ENCODE peak calls at places on chromosomes 6 and 20, in four cellular contexts. One of them, this sample, is unnamed.

GRCh38 chr6:167031082-167031709 is 32.0 kb downstream of the CEP43 start:
- DNase-seq in HFFc6: peak; percentile 22
- DNase-seq in GM04504: no peak
- DNase-seq in GM18507: no peak
- DNase-seq in this sample: no peak

GRCh38 chr6:122709922-122710512 is 69.5 kb upstream of the FABP7 start:
- DNase-seq in GM04504: no peak
- DNase-seq in HFFc6: no peak
- DNase-seq in GM18507: no peak
- DNase-seq in this sample: no peak

GRCh38 chr20:35295674-35296073 is 3.4 kb upstream of the FAM83C start:
- DNase-seq in GM18507: no peak
- DNase-seq in HFFc6: no peak
- DNase-seq in GM04504: no peak
- DNase-seq in this sample: no peak

GRCh38 chr20:33789109-33789857 is 21.9 kb upstream of the CHMP4B start:
- DNase-seq in HFFc6: peak; percentile 88
- DNase-seq in GM04504: peak; percentile 76
- DNase-seq in GM18507: no peak
- DNase-seq in this sample: no peak

GRCh38 chr6:25413506-25413905 is 134.3 kb downstream of the CARMIL1 start:
- DNase-seq in HFFc6: no peak
- DNase-seq in GM04504: no peak
- DNase-seq in GM18507: no peak
- DNase-seq in this sample: no peak

GRCh38 chr6:153210083-153210482 is 79.0 kb upstream of the RGS17 start:
- DNase-seq in HFFc6: peak; percentile 9
- DNase-seq in GM04504: peak; percentile 3
- DNase-seq in GM18507: peak; percentile 2
- DNase-seq in this sample: no peak

GRCh38 chr6:93021235-93021909 is 398.0 kb downstream of the EPHA7 start:
- DNase-seq in HFFc6: no peak
- DNase-seq in GM18507: no peak
- DNase-seq in GM04504: no peak
- DNase-seq in this sample: no peak

GRCh38 chr6:139290787-139291294 is 957 bp downstream of the TXLNB start:
- DNase-seq in GM18507: peak; percentile 49
- DNase-seq in HFFc6: peak; percentile 28
- DNase-seq in GM04504: no peak
- DNase-seq in this sample: peak; percentile 83

GRCh38 chr6:119594907-119595306 is 245.3 kb upstream of the MAN1A1 start:
- DNase-seq in GM04504: no peak
- DNase-seq in HFFc6: no peak
- DNase-seq in GM18507: no peak
- DNase-seq in this sample: no peak

GRCh38 chr6:31947864-31948263 is 2.0 kb downstream of the CFB start:
- DNase-seq in GM18507: no peak
- DNase-seq in GM04504: no peak
- DNase-seq in HFFc6: no peak
- DNase-seq in this sample: no peak

GRCh38 chr20:25299801-25300200 is 51.9 kb downstream of the PYGB start:
- DNase-seq in GM04504: no peak
- DNase-seq in GM18507: no peak
- DNase-seq in HFFc6: peak; percentile 21
- DNase-seq in this sample: no peak

GRCh38 chr6:41527721-41528408 is 18.3 kb upstream of the FOXP4 start:
- DNase-seq in GM18507: no peak
- DNase-seq in GM04504: no peak
- DNase-seq in HFFc6: no peak
- DNase-seq in this sample: no peak

GRCh38 chr6:14001329-14002012 is 76.7 kb downstream of the RNF182 start:
- DNase-seq in GM04504: peak; percentile 98
- DNase-seq in GM18507: no peak
- DNase-seq in HFFc6: peak; percentile 99
- DNase-seq in this sample: no peak

GRCh38 chr6:138567052-138567451 is 67.8 kb upstream of the NHSL1 start:
- DNase-seq in GM18507: no peak
- DNase-seq in HFFc6: no peak
- DNase-seq in GM04504: no peak
- DNase-seq in this sample: no peak

GRCh38 chr20:23602699-23603098 is 3.0 kb downstream of the CST9 start:
- DNase-seq in GM04504: no peak
- DNase-seq in HFFc6: no peak
- DNase-seq in GM18507: no peak
- DNase-seq in this sample: no peak

GRCh38 chr20:59567585-59568508 is 36.5 kb upstream of the PHACTR3 start:
- DNase-seq in HFFc6: no peak
- DNase-seq in GM04504: no peak
- DNase-seq in GM18507: no peak
- DNase-seq in this sample: no peak

GRCh38 chr6:148179786-148180185 is 162.9 kb upstream of the SASH1 start:
- DNase-seq in GM18507: no peak
- DNase-seq in GM04504: no peak
- DNase-seq in HFFc6: no peak
- DNase-seq in this sample: peak; percentile 10

GRCh38 chr20:9829835-9830234 is 9.0 kb downstream of the PAK5 start:
- DNase-seq in HFFc6: no peak
- DNase-seq in GM18507: no peak
- DNase-seq in GM04504: no peak
- DNase-seq in this sample: no peak

GRCh38 chr6:2978923-2979322 is 7.6 kb upstream of the SERPINB6 start:
- DNase-seq in GM18507: no peak
- DNase-seq in HFFc6: no peak
- DNase-seq in GM04504: no peak
- DNase-seq in this sample: no peak

GRCh38 chr20:18133962-18134361 is 3.7 kb upstream of the KAT14 start:
- DNase-seq in GM04504: no peak
- DNase-seq in HFFc6: no peak
- DNase-seq in GM18507: no peak
- DNase-seq in this sample: no peak

GRCh38 chr6:125748534-125749111 is 809 bp upstream of the HEY2 start:
- DNase-seq in HFFc6: no peak
- DNase-seq in GM18507: no peak
- DNase-seq in GM04504: no peak
- DNase-seq in this sample: no peak

GRCh38 chr6:45587229-45588060 is 209.7 kb upstream of the SUPT3H start:
- DNase-seq in GM18507: no peak
- DNase-seq in HFFc6: no peak
- DNase-seq in GM04504: no peak
- DNase-seq in this sample: no peak

GRCh38 chr6:150684715-150685459 is 85.2 kb downstream of the PLEKHG1 start:
- DNase-seq in HFFc6: no peak
- DNase-seq in GM04504: no peak
- DNase-seq in GM18507: no peak
- DNase-seq in this sample: no peak

GRCh38 chr6:56536536-56536935 is 106.2 kb downstream of the DST start:
- DNase-seq in GM04504: no peak
- DNase-seq in GM18507: no peak
- DNase-seq in HFFc6: no peak
- DNase-seq in this sample: no peak

GRCh38 chr6:16432075-16433032 is 194.0 kb downstream of the GMPR start:
- DNase-seq in HFFc6: peak; percentile 10
- DNase-seq in GM04504: peak; percentile 27
- DNase-seq in GM18507: no peak
- DNase-seq in this sample: peak; percentile 43

GRCh38 chr20:56433221-56433879 is 21.3 kb downstream of the CASS4 start:
- DNase-seq in GM04504: no peak
- DNase-seq in GM18507: no peak
- DNase-seq in HFFc6: peak; percentile 33
- DNase-seq in this sample: no peak

GRCh38 chr20:9839626-9840025 is 750 bp upstream of the PAK5 start:
- DNase-seq in HFFc6: no peak
- DNase-seq in GM04504: no peak
- DNase-seq in GM18507: no peak
- DNase-seq in this sample: no peak

GRCh38 chr6:113825776-113826175 is 31.4 kb upstream of the MARCKS start:
- DNase-seq in GM18507: no peak
- DNase-seq in HFFc6: peak; percentile 15
- DNase-seq in GM04504: peak; percentile 72
- DNase-seq in this sample: no peak

GRCh38 chr6:158939255-158940170 is 60.5 kb downstream of the RSPH3 start:
- DNase-seq in GM04504: no peak
- DNase-seq in GM18507: no peak
- DNase-seq in HFFc6: no peak
- DNase-seq in this sample: peak; percentile 35

GRCh38 chr20:62845818-62846527 is 15.6 kb downstream of the TCFL5 start:
- DNase-seq in GM18507: no peak
- DNase-seq in HFFc6: no peak
- DNase-seq in GM04504: no peak
- DNase-seq in this sample: no peak

GRCh38 chr20:60804918-60805631 is 447.0 kb upstream of the CDH4 start:
- DNase-seq in HFFc6: no peak
- DNase-seq in GM18507: no peak
- DNase-seq in GM04504: no peak
- DNase-seq in this sample: no peak

GRCh38 chr6:71279740-71280139 is 8.9 kb upstream of the OGFRL1 start:
- DNase-seq in GM04504: no peak
- DNase-seq in GM18507: no peak
- DNase-seq in HFFc6: no peak
- DNase-seq in this sample: no peak

GRCh38 chr6:54716869-54717268 is 129.7 kb upstream of the FAM83B start:
- DNase-seq in GM04504: no peak
- DNase-seq in HFFc6: no peak
- DNase-seq in GM18507: no peak
- DNase-seq in this sample: no peak

GRCh38 chr6:32819729-32820128 is 2.9 kb upstream of the HLA-DOB start:
- DNase-seq in GM18507: no peak
- DNase-seq in GM04504: peak; percentile 69
- DNase-seq in HFFc6: peak; percentile 84
- DNase-seq in this sample: no peak

This sample was measured in germinal center.